ENCODE peak calls at places on chromosomes 16 and 17, in ten cellular contexts. Y, L, M, G, V, X, Z, J, N and S are unnamed samples. For H3K9me3, the result is how much of the 10 kb centered on the place peaks cover.

GRCh38 chr17:49951362-49952080 is 17.5 kb upstream of the DLX4 start:
- DNase-seq in Y (no peak), L (no peak), M (no peak), G (no peak), V (no peak), X (no peak), Z (no peak), J (no peak), N (peak), S (no peak)

GRCh38 chr16:22685162-22685830 is 128.7 kb upstream of the HS3ST2 start:
- DNase-seq in Y (no peak), L (no peak), M (no peak), G (peak), V (no peak), X (no peak), Z (no peak), J (no peak), N (no peak), S (no peak)

GRCh38 chr17:82737981-82738877 is 2.8 kb downstream of the FN3K start:
- DNase-seq in Y (no peak), L (no peak), M (peak), G (no peak), V (no peak), X (no peak), Z (peak), J (no peak), N (peak), S (no peak)

GRCh38 chr17:80703109-80703508 is 158.5 kb downstream of the RPTOR start:
- DNase-seq in Y (no peak), L (no peak), M (no peak), G (no peak), V (no peak), X (no peak), Z (no peak), J (no peak), N (no peak), S (no peak)

GRCh38 chr16:588639-588888 is 1.3 kb upstream of the RAB40C start:
- DNase-seq in Y (peak), L (peak), M (peak), G (peak), V (peak), X (peak), Z (peak), J (no peak), N (no peak), S (no peak)

GRCh38 chr16:87383522-87384161 is at the start of gene FBXO31:
- DNase-seq in Y (peak), L (peak), M (peak), G (peak), V (peak), X (peak), Z (peak), J (peak), N (peak), S (peak)

GRCh38 chr17:38825762-38826247 is 684 bp upstream of the CWC25 start:
- DNase-seq in Y (no peak), L (no peak), M (no peak), G (no peak), V (no peak), X (no peak), Z (no peak), J (no peak), N (no peak), S (no peak)

GRCh38 chr17:10681866-10682446 is 15.4 kb downstream of the SCO1 start:
- DNase-seq in Y (no peak), L (peak), M (no peak), G (no peak), V (no peak), X (no peak), Z (no peak), J (no peak), N (no peak), S (no peak)

GRCh38 chr17:57465551-57465950 is 209.2 kb downstream of the MSI2 start:
- DNase-seq in Y (no peak), L (no peak), M (no peak), G (no peak), V (no peak), X (no peak), Z (no peak), J (no peak), N (no peak), S (no peak)

GRCh38 chr17:10380631-10381408 is 8.0 kb upstream of the MYH13 start:
- DNase-seq in Y (no peak), L (peak), M (no peak), G (no peak), V (no peak), X (no peak), Z (no peak), J (no peak), N (peak), S (no peak)

GRCh38 chr17:42288985-42289862 is 926 bp downstream of the STAT5A start:
- DNase-seq in Y (no peak), L (no peak), M (peak), G (peak), V (peak), X (no peak), Z (peak), J (peak), N (no peak), S (no peak)

GRCh38 chr17:52209507-52209906 is 51.0 kb upstream of the CA10 start:
- DNase-seq in Y (no peak), L (no peak), M (no peak), G (no peak), V (no peak), X (no peak), Z (no peak), J (no peak), N (no peak), S (no peak)

GRCh38 chr17:39002991-39003715 is 36.0 kb upstream of the FBXO47 start:
- DNase-seq in Y (no peak), L (peak), M (peak), G (peak), V (no peak), X (no peak), Z (peak), J (peak), N (no peak), S (no peak)

GRCh38 chr17:75181110-75181509 is 1.6 kb downstream of the SUMO2 start:
- DNase-seq in Y (no peak), L (peak), M (no peak), G (no peak), V (no peak), X (no peak), Z (no peak), J (no peak), N (no peak), S (no peak)

GRCh38 chr16:88686439-88687253 is at the start of gene SNAI3:
- DNase-seq in Y (peak), L (peak), M (peak), G (no peak), V (peak), X (peak), Z (peak), J (peak), N (peak), S (peak)

GRCh38 chr17:80834896-80835281 is 156.8 kb upstream of the CHMP6 start:
- DNase-seq in Y (no peak), L (no peak), M (no peak), G (no peak), V (no peak), X (peak), Z (no peak), J (no peak), N (no peak), S (no peak)

GRCh38 chr16:24253192-24253591 is 2.9 kb upstream of the CACNG3 start:
- DNase-seq in Y (no peak), L (peak), M (no peak), G (no peak), V (no peak), X (peak), Z (no peak), J (no peak), N (no peak), S (peak)

GRCh38 chr16:259226-259625 is 16.5 kb downstream of the RGS11 start:
- DNase-seq in Y (no peak), L (no peak), M (no peak), G (no peak), V (no peak), X (no peak), Z (no peak), J (no peak), N (no peak), S (no peak)

GRCh38 chr17:32793841-32794240 is 83.1 kb downstream of the MYO1D start:
- DNase-seq in Y (no peak), L (no peak), M (no peak), G (no peak), V (no peak), X (no peak), Z (no peak), J (no peak), N (no peak), S (no peak)

GRCh38 chr16:47492428-47493357 is 31.6 kb downstream of the PHKB start:
- DNase-seq in Y (no peak), L (peak), M (peak), G (peak), V (no peak), X (peak), Z (no peak), J (peak), N (no peak), S (no peak)

GRCh38 chr17:64448665-64449512 is at the start of gene MILR1:
- DNase-seq in Y (peak), L (peak), M (no peak), G (peak), V (no peak), X (no peak), Z (no peak), J (no peak), N (peak), S (no peak)

GRCh38 chr17:17321356-17322025 is 18.3 kb downstream of the NT5M start:
- DNase-seq in Y (no peak), L (no peak), M (peak), G (no peak), V (no peak), X (no peak), Z (no peak), J (peak), N (no peak), S (peak)

GRCh38 chr17:50687200-50688066 is 20.3 kb downstream of the ANKRD40 start:
- DNase-seq in Y (no peak), L (peak), M (no peak), G (no peak), V (no peak), X (peak), Z (no peak), J (no peak), N (peak), S (peak)

DNA sequence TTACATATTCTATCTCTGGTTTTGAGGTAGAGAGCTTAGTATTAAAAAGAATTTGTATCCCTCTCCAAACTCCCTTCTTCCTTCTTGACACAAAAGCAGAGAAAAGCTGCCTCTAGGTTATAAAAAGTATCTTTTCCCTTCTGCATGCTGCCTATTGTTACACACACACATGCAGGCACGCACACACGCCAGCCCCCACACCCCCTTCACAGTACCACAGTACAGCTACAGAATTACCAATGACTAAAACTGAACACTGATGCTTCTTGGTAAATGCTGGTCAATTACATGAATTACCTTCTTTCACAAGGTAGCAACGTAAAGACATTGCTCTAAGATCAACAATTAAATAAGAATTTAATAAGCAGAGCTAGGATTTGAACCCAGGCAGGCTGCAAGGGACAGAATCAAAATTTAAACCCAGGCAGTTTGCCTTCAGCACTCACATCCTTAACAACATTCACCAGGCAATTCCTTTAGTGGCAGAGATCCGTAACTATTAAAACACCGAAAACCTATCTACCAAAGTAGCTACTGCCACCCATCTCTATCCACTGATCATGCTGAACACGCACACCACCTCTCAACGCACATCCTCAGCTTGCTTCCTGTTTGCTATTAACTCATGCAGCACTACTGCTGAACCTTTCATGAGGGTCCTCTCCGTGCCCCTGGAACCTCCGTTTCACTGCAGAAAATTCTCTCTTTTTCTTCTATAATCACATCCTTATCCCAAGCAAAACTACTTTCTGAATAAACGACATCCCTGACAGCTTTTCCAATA is 37.8 kb downstream of the YWHAE start:
- DNase-seq in Y (no peak), L (no peak), M (no peak), G (peak), V (no peak), X (no peak), Z (no peak), J (peak), N (no peak), S (no peak)
- H3K4me3 ChIP-seq in Y (no peak), L (no peak), M (no peak), G (no peak), V (no peak), X (no peak), Z (no peak), J (no peak), N (no peak), S (no peak)

GRCh38 chr17:8664426-8665105 is 34.0 kb upstream of the MYH10 start:
- DNase-seq in Y (no peak), L (no peak), M (no peak), G (peak), V (no peak), X (no peak), Z (no peak), J (no peak), N (no peak), S (no peak)

GRCh38 chr17:8672326-8672725 is 41.8 kb upstream of the MYH10 start:
- DNase-seq in Y (no peak), L (no peak), M (no peak), G (peak), V (no peak), X (no peak), Z (no peak), J (no peak), N (no peak), S (no peak)

GRCh38 chr17:8665681-8666080 is 35.2 kb upstream of the MYH10 start:
- DNase-seq in Y (no peak), L (no peak), M (no peak), G (peak), V (no peak), X (no peak), Z (no peak), J (no peak), N (no peak), S (no peak)

GRCh38 chr17:8670486-8670885 is 40.0 kb upstream of the MYH10 start:
- DNase-seq in Y (no peak), L (no peak), M (no peak), G (peak), V (no peak), X (no peak), Z (no peak), J (no peak), N (no peak), S (no peak)

GRCh38 chr17:8668181-8668740 is 37.7 kb upstream of the MYH10 start:
- DNase-seq in Y (no peak), L (no peak), M (no peak), G (peak), V (no peak), X (no peak), Z (no peak), J (no peak), N (no peak), S (no peak)
- H3K9me3 ChIP-seq in Y (under half), L (under half), M (under half), G (under half), V (under half), X (under half), Z (under half), J (under half), N (under half), S (under half)

GRCh38 chr17:73865825-73866224 is 221.6 kb upstream of the SDK2 start:
- DNase-seq in Y (no peak), L (no peak), M (no peak), G (no peak), V (no peak), X (no peak), Z (no peak), J (no peak), N (no peak), S (no peak)

GRCh38 chr17:73863761-73864535 is 219.7 kb upstream of the SDK2 start:
- DNase-seq in Y (no peak), L (no peak), M (peak), G (no peak), V (no peak), X (peak), Z (no peak), J (no peak), N (no peak), S (no peak)

GRCh38 chr17:73867056-73867455 is 222.8 kb upstream of the SDK2 start:
- DNase-seq in Y (no peak), L (no peak), M (no peak), G (no peak), V (no peak), X (no peak), Z (no peak), J (no peak), N (no peak), S (no peak)

GRCh38 chr17:73856585-73856984 is 212.3 kb upstream of the SDK2 start:
- DNase-seq in Y (no peak), L (no peak), M (no peak), G (no peak), V (no peak), X (no peak), Z (no peak), J (no peak), N (no peak), S (no peak)

GRCh38 chr17:73861543-73861942 is 217.3 kb upstream of the SDK2 start:
- DNase-seq in Y (no peak), L (no peak), M (no peak), G (no peak), V (no peak), X (no peak), Z (no peak), J (no peak), N (no peak), S (no peak)
- H3K4me3 ChIP-seq in Y (no peak), L (no peak), M (no peak), G (no peak), V (no peak), X (no peak), Z (no peak), J (no peak), N (no peak), S (no peak)

DNA sequence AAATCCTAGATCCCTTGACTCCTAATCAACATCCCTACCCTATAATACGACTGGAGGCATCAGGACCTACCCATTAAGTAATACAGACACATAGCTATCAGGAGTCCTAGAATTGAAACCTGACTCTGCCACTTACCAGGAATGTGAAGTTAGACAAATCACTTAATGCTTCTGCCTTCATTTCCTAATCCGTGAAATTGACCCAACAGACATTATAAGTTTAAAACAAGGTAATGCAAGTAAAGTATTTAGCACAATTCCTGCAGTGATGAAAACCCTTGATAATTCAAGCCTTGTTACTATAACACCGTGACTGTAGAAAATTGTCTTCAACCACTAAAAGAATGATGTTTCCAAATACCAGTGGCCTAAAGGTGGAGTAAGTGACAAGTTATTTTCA is 150.2 kb downstream of the KCNJ2 start:
- DNase-seq in Y (no peak), L (no peak), M (no peak), G (no peak), V (no peak), X (no peak), Z (no peak), J (no peak), N (no peak), S (no peak)
- H3K9me3 ChIP-seq in Y (under half), L (under half), M (under half), G (under half), V (under half), X (under half), Z (under half), J (under half), N (under half), S (under half)

GRCh38 chr17:76473541-76473985 is 6.2 kb downstream of the AANAT start:
- DNase-seq in Y (no peak), L (no peak), M (no peak), G (no peak), V (no peak), X (peak), Z (no peak), J (no peak), N (peak), S (peak)
- H3K4me3 ChIP-seq in Y (no peak), L (no peak), M (no peak), G (no peak), V (no peak), X (no peak), Z (no peak), J (no peak), N (no peak), S (no peak)

DNA sequence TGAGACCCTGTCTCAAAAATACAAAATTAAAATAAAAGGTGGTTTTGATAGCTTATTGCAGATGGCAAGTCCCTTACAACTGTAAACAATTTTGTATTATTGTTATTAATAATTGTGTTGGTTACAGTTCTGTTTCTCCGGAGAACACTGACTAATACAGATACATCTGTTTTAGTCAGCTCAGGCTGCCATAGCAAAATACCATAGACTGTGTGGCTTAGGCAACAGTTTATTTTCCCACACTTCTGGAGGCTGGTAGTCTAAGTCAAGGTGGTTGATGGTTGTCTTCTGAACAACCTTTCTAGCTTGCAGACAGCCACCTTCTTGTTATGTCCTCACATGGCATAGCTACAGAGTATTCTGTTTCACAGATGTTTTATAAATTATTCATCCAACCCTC is 14.2 kb upstream of the IL21R start:
- DNase-seq in Y (no peak), L (no peak), M (no peak), G (no peak), V (no peak), X (no peak), Z (no peak), J (no peak), N (no peak), S (no peak)
- H3K9me3 ChIP-seq in Y (under half), L (under half), M (under half), G (under half), V (under half), X (under half), Z (under half), J (under half), N (under half), S (under half)

DNA sequence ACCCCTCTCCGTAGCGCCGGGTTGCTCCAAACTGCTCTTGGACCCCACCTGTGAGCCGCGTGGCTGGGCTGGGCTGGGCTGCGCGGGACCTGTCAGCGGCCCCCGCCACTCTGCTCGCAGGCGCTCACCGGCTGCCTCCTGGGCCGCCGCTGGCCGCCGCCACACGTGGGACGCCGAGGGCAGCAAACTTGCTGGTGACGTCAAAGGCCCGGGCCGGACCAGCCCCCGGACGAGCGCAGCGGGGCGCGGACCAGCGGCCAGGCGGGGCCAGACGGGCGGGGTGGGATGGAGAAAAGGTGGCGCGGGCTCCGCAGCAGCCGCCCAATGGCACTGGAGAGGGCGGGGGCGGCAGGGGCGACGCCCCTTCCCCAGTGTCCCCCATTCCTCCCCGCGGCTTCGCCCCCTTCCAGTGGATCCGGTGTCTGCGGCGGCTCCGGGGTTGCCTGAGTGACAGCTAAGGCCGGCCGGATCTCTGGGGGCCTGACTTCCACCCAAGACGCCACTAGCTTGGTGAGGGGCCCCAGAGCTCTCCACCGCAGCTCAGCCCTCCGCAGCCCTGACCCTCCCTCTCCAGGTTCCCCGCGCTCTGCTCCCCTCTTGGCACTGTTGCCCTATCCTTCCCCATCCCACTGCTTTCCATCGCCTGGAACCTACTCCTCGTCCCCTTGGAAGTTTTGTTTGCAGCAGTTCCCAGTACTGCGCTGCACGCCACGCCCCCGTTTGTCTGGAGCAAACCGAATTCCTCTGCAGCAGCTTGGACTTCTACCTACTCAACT is at the start of gene HS3ST3A1:
- DNase-seq in Y (no peak), L (peak), M (no peak), G (no peak), V (no peak), X (peak), Z (no peak), J (peak), N (peak), S (no peak)
- H3K4me3 ChIP-seq in Y (no peak), L (peak), M (peak), G (peak), V (no peak), X (peak), Z (peak), J (no peak), N (peak), S (no peak)